ENCODE peak calls at places on chromosomes 13 and 19, in eight cellular contexts. One of them, this sample, is unnamed.

GRCh38 chr19:10565028-10565566 is 713 bp downstream of the KRI1 start:
- DNase-seq in stimulated activated CD8-positive, alpha-beta memory T cell treated with anti-CD3 and anti-CD28 coated beads, Interleukin-4, amount 100 ng/mL, for 48 hours: peak; percentile 75
- DNase-seq in amniotic stem cell: no peak
- DNase-seq in transverse colon: peak; percentile 55
- DNase-seq in T-helper 9 cell: peak; percentile 39
- DNase-seq in central memory CD4-positive, alpha-beta T cell: peak; percentile 49
- DNase-seq in IMR-90: peak; percentile 21
- DNase-seq in NCI-H1417: peak; percentile 79
- DNase-seq in this sample: peak; percentile 73

GRCh38 chr19:13984186-13984585 is 21.9 kb downstream of the RFX1 start:
- DNase-seq in stimulated activated CD8-positive, alpha-beta memory T cell treated with anti-CD3 and anti-CD28 coated beads, Interleukin-4, amount 100 ng/mL, for 48 hours: no peak
- DNase-seq in amniotic stem cell: no peak
- DNase-seq in transverse colon: no peak
- DNase-seq in T-helper 9 cell: no peak
- DNase-seq in central memory CD4-positive, alpha-beta T cell: no peak
- DNase-seq in IMR-90: no peak
- DNase-seq in NCI-H1417: no peak
- DNase-seq in this sample: no peak

GRCh38 chr13:70484931-70485330 is 376.7 kb upstream of the KLHL1 start:
- DNase-seq in stimulated activated CD8-positive, alpha-beta memory T cell treated with anti-CD3 and anti-CD28 coated beads, Interleukin-4, amount 100 ng/mL, for 48 hours: no peak
- DNase-seq in amniotic stem cell: no peak
- DNase-seq in transverse colon: no peak
- DNase-seq in T-helper 9 cell: no peak
- DNase-seq in central memory CD4-positive, alpha-beta T cell: no peak
- DNase-seq in IMR-90: no peak
- DNase-seq in NCI-H1417: no peak
- DNase-seq in this sample: no peak

GRCh38 chr19:28606269-28607032 is 606.5 kb downstream of the UQCRFS1 start:
- DNase-seq in stimulated activated CD8-positive, alpha-beta memory T cell treated with anti-CD3 and anti-CD28 coated beads, Interleukin-4, amount 100 ng/mL, for 48 hours: no peak
- DNase-seq in amniotic stem cell: no peak
- DNase-seq in transverse colon: no peak
- DNase-seq in T-helper 9 cell: no peak
- DNase-seq in central memory CD4-positive, alpha-beta T cell: no peak
- DNase-seq in IMR-90: no peak
- DNase-seq in NCI-H1417: no peak
- DNase-seq in this sample: no peak

GRCh38 chr13:40109324-40109958 is 454.0 kb downstream of the COG6 start:
- DNase-seq in stimulated activated CD8-positive, alpha-beta memory T cell treated with anti-CD3 and anti-CD28 coated beads, Interleukin-4, amount 100 ng/mL, for 48 hours: no peak
- DNase-seq in amniotic stem cell: no peak
- DNase-seq in transverse colon: no peak
- DNase-seq in T-helper 9 cell: no peak
- DNase-seq in central memory CD4-positive, alpha-beta T cell: no peak
- DNase-seq in IMR-90: peak; percentile 73
- DNase-seq in NCI-H1417: no peak
- DNase-seq in this sample: peak; percentile 46

GRCh38 chr13:65594255-65594654 is 1635.9 kb downstream of the PCDH9 start:
- DNase-seq in stimulated activated CD8-positive, alpha-beta memory T cell treated with anti-CD3 and anti-CD28 coated beads, Interleukin-4, amount 100 ng/mL, for 48 hours: no peak
- DNase-seq in amniotic stem cell: no peak
- DNase-seq in transverse colon: no peak
- DNase-seq in T-helper 9 cell: no peak
- DNase-seq in central memory CD4-positive, alpha-beta T cell: no peak
- DNase-seq in IMR-90: peak; percentile 82
- DNase-seq in NCI-H1417: no peak
- DNase-seq in this sample: no peak

GRCh38 chr19:35213678-35214632 is 14.6 kb downstream of the FAM187B start:
- DNase-seq in stimulated activated CD8-positive, alpha-beta memory T cell treated with anti-CD3 and anti-CD28 coated beads, Interleukin-4, amount 100 ng/mL, for 48 hours: peak; percentile 79
- DNase-seq in amniotic stem cell: peak; percentile 4
- DNase-seq in transverse colon: peak; percentile 84
- DNase-seq in T-helper 9 cell: peak; percentile 63
- DNase-seq in central memory CD4-positive, alpha-beta T cell: peak; percentile 93
- DNase-seq in IMR-90: peak; percentile 64
- DNase-seq in NCI-H1417: peak; percentile 78
- DNase-seq in this sample: peak; percentile 32

GRCh38 chr19:926595-927043 is 784 bp downstream of the ARID3A start:
- DNase-seq in stimulated activated CD8-positive, alpha-beta memory T cell treated with anti-CD3 and anti-CD28 coated beads, Interleukin-4, amount 100 ng/mL, for 48 hours: peak; percentile 67
- DNase-seq in amniotic stem cell: no peak
- DNase-seq in transverse colon: peak; percentile 77
- DNase-seq in T-helper 9 cell: no peak
- DNase-seq in central memory CD4-positive, alpha-beta T cell: no peak
- DNase-seq in IMR-90: no peak
- DNase-seq in NCI-H1417: peak; percentile 62
- DNase-seq in this sample: peak; percentile 67

GRCh38 chr13:108682714-108683113 is 53.3 kb downstream of the MYO16 start:
- DNase-seq in stimulated activated CD8-positive, alpha-beta memory T cell treated with anti-CD3 and anti-CD28 coated beads, Interleukin-4, amount 100 ng/mL, for 48 hours: no peak
- DNase-seq in amniotic stem cell: no peak
- DNase-seq in transverse colon: no peak
- DNase-seq in T-helper 9 cell: no peak
- DNase-seq in central memory CD4-positive, alpha-beta T cell: no peak
- DNase-seq in IMR-90: no peak
- DNase-seq in NCI-H1417: no peak
- DNase-seq in this sample: no peak

GRCh38 chr13:30738526-30738925 is 3.2 kb downstream of the ALOX5AP start:
- DNase-seq in stimulated activated CD8-positive, alpha-beta memory T cell treated with anti-CD3 and anti-CD28 coated beads, Interleukin-4, amount 100 ng/mL, for 48 hours: no peak
- DNase-seq in amniotic stem cell: no peak
- DNase-seq in transverse colon: no peak
- DNase-seq in T-helper 9 cell: no peak
- DNase-seq in central memory CD4-positive, alpha-beta T cell: no peak
- DNase-seq in IMR-90: no peak
- DNase-seq in NCI-H1417: no peak
- DNase-seq in this sample: no peak